ENCODE peak calls at places on chromosomes 2 and 18, in six cellular contexts. One of them, this sample, is unnamed.

GRCh38 chr18:31044926-31045325 is 2.4 kb upstream of the DSC3 start:
- DNase-seq in fibroblast of lung: no peak
- DNase-seq in mammary epithelial cell: no peak
- DNase-seq in GM12878: no peak
- DNase-seq in H1: no peak
- DNase-seq in astrocyte: no peak
- DNase-seq in this sample: no peak

GRCh38 chr2:63340443-63340842 is 247.8 kb downstream of the WDPCP start:
- DNase-seq in fibroblast of lung: no peak
- DNase-seq in GM12878: no peak
- DNase-seq in mammary epithelial cell: no peak
- DNase-seq in astrocyte: no peak
- DNase-seq in H1: no peak
- DNase-seq in this sample: no peak

GRCh38 chr2:40243581-40243980 is 208.3 kb downstream of the SLC8A1 start:
- DNase-seq in H1: no peak
- DNase-seq in fibroblast of lung: peak
- DNase-seq in GM12878: no peak
- DNase-seq in mammary epithelial cell: no peak
- DNase-seq in astrocyte: peak
- DNase-seq in this sample: no peak

GRCh38 chr2:183292028-183292427 is 167.8 kb downstream of the NUP35 start:
- DNase-seq in fibroblast of lung: no peak
- DNase-seq in astrocyte: no peak
- DNase-seq in mammary epithelial cell: no peak
- DNase-seq in GM12878: no peak
- DNase-seq in H1: no peak
- DNase-seq in this sample: peak

GRCh38 chr2:222926915-222927314 is 66.1 kb downstream of the ACSL3 start:
- DNase-seq in H1: no peak
- DNase-seq in fibroblast of lung: no peak
- DNase-seq in mammary epithelial cell: no peak
- DNase-seq in GM12878: no peak
- DNase-seq in astrocyte: no peak
- DNase-seq in this sample: no peak

GRCh38 chr2:241620419-241620769 is 16.6 kb downstream of the THAP4 start:
- DNase-seq in astrocyte: peak
- DNase-seq in GM12878: no peak
- DNase-seq in H1: no peak
- DNase-seq in mammary epithelial cell: peak
- DNase-seq in fibroblast of lung: peak
- DNase-seq in this sample: no peak

GRCh38 chr2:45301307-45302010 is 292.2 kb upstream of the SIX2 start:
- DNase-seq in H1: no peak
- DNase-seq in GM12878: no peak
- DNase-seq in fibroblast of lung: no peak
- DNase-seq in astrocyte: no peak
- DNase-seq in mammary epithelial cell: no peak
- DNase-seq in this sample: no peak

GRCh38 chr2:45834858-45835257 is 183.4 kb downstream of the PRKCE start:
- DNase-seq in GM12878: no peak
- DNase-seq in fibroblast of lung: no peak
- DNase-seq in H1: no peak
- DNase-seq in astrocyte: no peak
- DNase-seq in mammary epithelial cell: no peak
- DNase-seq in this sample: no peak

GRCh38 chr2:186605041-186605440 is 15.2 kb downstream of the ITGAV start:
- DNase-seq in astrocyte: no peak
- DNase-seq in fibroblast of lung: no peak
- DNase-seq in H1: no peak
- DNase-seq in GM12878: no peak
- DNase-seq in mammary epithelial cell: no peak
- DNase-seq in this sample: peak

GRCh38 chr18:26459884-26460283 is 88.5 kb downstream of the KCTD1 start:
- DNase-seq in GM12878: no peak
- DNase-seq in H1: no peak
- DNase-seq in fibroblast of lung: no peak
- DNase-seq in mammary epithelial cell: no peak
- DNase-seq in astrocyte: no peak
- DNase-seq in this sample: no peak

GRCh38 chr2:16569401-16569800 is 96.2 kb downstream of the CYRIA start:
- DNase-seq in H1: no peak
- DNase-seq in fibroblast of lung: no peak
- DNase-seq in GM12878: no peak
- DNase-seq in astrocyte: no peak
- DNase-seq in mammary epithelial cell: no peak
- DNase-seq in this sample: no peak

GRCh38 chr2:72137498-72138010 is 10.1 kb downstream of the CYP26B1 start:
- DNase-seq in GM12878: no peak
- DNase-seq in fibroblast of lung: no peak
- DNase-seq in astrocyte: no peak
- DNase-seq in H1: peak
- DNase-seq in mammary epithelial cell: peak
- DNase-seq in this sample: peak

GRCh38 chr2:19111297-19111696 is 247.1 kb downstream of the OSR1 start:
- DNase-seq in H1: no peak
- DNase-seq in astrocyte: peak
- DNase-seq in fibroblast of lung: peak
- DNase-seq in mammary epithelial cell: peak
- DNase-seq in GM12878: no peak
- DNase-seq in this sample: no peak

GRCh38 chr2:120910956-120911951 is 175.6 kb downstream of the GLI2 start:
- DNase-seq in mammary epithelial cell: no peak
- DNase-seq in GM12878: no peak
- DNase-seq in astrocyte: no peak
- DNase-seq in fibroblast of lung: peak
- DNase-seq in H1: no peak
- DNase-seq in this sample: no peak

GRCh38 chr18:13026583-13027270 is 35.6 kb downstream of the CEP192 start:
- DNase-seq in astrocyte: peak
- DNase-seq in mammary epithelial cell: peak
- DNase-seq in fibroblast of lung: peak
- DNase-seq in H1: no peak
- DNase-seq in GM12878: no peak
- DNase-seq in this sample: no peak

GRCh38 chr2:73896362-73897239 is 3.8 kb downstream of the ACTG2 start:
- DNase-seq in H1: no peak
- DNase-seq in fibroblast of lung: peak
- DNase-seq in astrocyte: peak
- DNase-seq in mammary epithelial cell: no peak
- DNase-seq in GM12878: peak
- DNase-seq in this sample: no peak

GRCh38 chr18:11366410-11366809 is 217.0 kb upstream of the PIEZO2 start:
- DNase-seq in H1: no peak
- DNase-seq in GM12878: no peak
- DNase-seq in fibroblast of lung: peak
- DNase-seq in mammary epithelial cell: no peak
- DNase-seq in astrocyte: peak
- DNase-seq in this sample: no peak

GRCh38 chr2:146982393-146982846 is 862.4 kb upstream of the ACVR2A start:
- DNase-seq in H1: no peak
- DNase-seq in GM12878: no peak
- DNase-seq in astrocyte: peak
- DNase-seq in mammary epithelial cell: peak
- DNase-seq in fibroblast of lung: peak
- DNase-seq in this sample: no peak

GRCh38 chr2:197205590-197206215 is 104.9 kb downstream of the ANKRD44 start:
- DNase-seq in fibroblast of lung: no peak
- DNase-seq in mammary epithelial cell: no peak
- DNase-seq in GM12878: peak
- DNase-seq in astrocyte: no peak
- DNase-seq in H1: no peak
- DNase-seq in this sample: no peak

GRCh38 chr2:64838817-64839216 is 150.4 kb upstream of the SLC1A4 start:
- DNase-seq in astrocyte: peak
- DNase-seq in fibroblast of lung: peak
- DNase-seq in mammary epithelial cell: peak
- DNase-seq in GM12878: no peak
- DNase-seq in H1: no peak
- DNase-seq in this sample: no peak

GRCh38 chr2:240520143-240520973 is 37.4 kb downstream of the ANKMY1 start:
- DNase-seq in mammary epithelial cell: no peak
- DNase-seq in H1: peak
- DNase-seq in fibroblast of lung: no peak
- DNase-seq in astrocyte: no peak
- DNase-seq in GM12878: no peak
- DNase-seq in this sample: peak

GRCh38 chr2:69012310-69013122 is 463 bp upstream of the ANTXR1 start:
- DNase-seq in H1: peak
- DNase-seq in astrocyte: peak
- DNase-seq in GM12878: no peak
- DNase-seq in mammary epithelial cell: no peak
- DNase-seq in fibroblast of lung: peak
- DNase-seq in this sample: peak

GRCh38 chr2:69013123-69013836 is at the start of gene ANTXR1:
- DNase-seq in H1: peak
- DNase-seq in GM12878: no peak
- DNase-seq in mammary epithelial cell: peak
- DNase-seq in astrocyte: peak
- DNase-seq in fibroblast of lung: peak
- DNase-seq in this sample: peak

GRCh38 chr2:69017080-69017479 is 4.1 kb downstream of the ANTXR1 start:
- DNase-seq in GM12878: no peak
- DNase-seq in mammary epithelial cell: no peak
- DNase-seq in astrocyte: peak
- DNase-seq in H1: no peak
- DNase-seq in fibroblast of lung: peak
- DNase-seq in this sample: no peak

GRCh38 chr2:69011611-69012157 is 1.3 kb upstream of the ANTXR1 start:
- DNase-seq in mammary epithelial cell: no peak
- DNase-seq in H1: no peak
- DNase-seq in fibroblast of lung: no peak
- DNase-seq in astrocyte: no peak
- DNase-seq in GM12878: no peak
- DNase-seq in this sample: peak

GRCh38 chr2:69013837-69014796 is 1.1 kb downstream of the ANTXR1 start:
- DNase-seq in astrocyte: peak
- DNase-seq in H1: no peak
- DNase-seq in GM12878: no peak
- DNase-seq in fibroblast of lung: peak
- DNase-seq in mammary epithelial cell: peak
- DNase-seq in this sample: peak
- TF ChIP-seq EZH2 in astrocyte: no peak
- TF ChIP-seq EZH2 in H1: no peak
- TF ChIP-seq EZH2 in GM12878: no peak
- TF ChIP-seq EZH2 in fibroblast of lung: no peak
- TF ChIP-seq EZH2 in mammary epithelial cell: no peak
- TF ChIP-seq EZH2 in this sample: peak

GRCh38 chr2:168915433-168916328 is 14.6 kb downstream of the G6PC2 start:
- DNase-seq in mammary epithelial cell: no peak
- DNase-seq in H1: no peak
- DNase-seq in GM12878: no peak
- DNase-seq in astrocyte: no peak
- DNase-seq in fibroblast of lung: no peak
- DNase-seq in this sample: no peak

GRCh38 chr2:168913171-168913484 is 12.0 kb downstream of the G6PC2 start:
- DNase-seq in GM12878: no peak
- DNase-seq in H1: no peak
- DNase-seq in mammary epithelial cell: no peak
- DNase-seq in astrocyte: no peak
- DNase-seq in fibroblast of lung: no peak
- DNase-seq in this sample: no peak

GRCh38 chr2:168913495-168913894 is 12.4 kb downstream of the G6PC2 start:
- DNase-seq in H1: no peak
- DNase-seq in fibroblast of lung: no peak
- DNase-seq in GM12878: no peak
- DNase-seq in mammary epithelial cell: no peak
- DNase-seq in astrocyte: no peak
- DNase-seq in this sample: no peak

GRCh38 chr2:168910330-168910729 is 9.2 kb downstream of the G6PC2 start:
- DNase-seq in astrocyte: no peak
- DNase-seq in H1: no peak
- DNase-seq in GM12878: no peak
- DNase-seq in mammary epithelial cell: no peak
- DNase-seq in fibroblast of lung: no peak
- DNase-seq in this sample: no peak

GRCh38 chr2:168912466-168913170 is 11.5 kb downstream of the G6PC2 start:
- DNase-seq in mammary epithelial cell: no peak
- DNase-seq in astrocyte: peak
- DNase-seq in H1: peak
- DNase-seq in GM12878: no peak
- DNase-seq in fibroblast of lung: peak
- DNase-seq in this sample: peak
- TF ChIP-seq EZH2 in mammary epithelial cell: no peak
- TF ChIP-seq EZH2 in astrocyte: peak
- TF ChIP-seq EZH2 in H1: no peak
- TF ChIP-seq EZH2 in GM12878: no peak
- TF ChIP-seq EZH2 in fibroblast of lung: no peak
- TF ChIP-seq EZH2 in this sample: no peak

GRCh38 chr2:156340818-156341481 is 8.4 kb upstream of the NR4A2 start:
- DNase-seq in fibroblast of lung: no peak
- DNase-seq in GM12878: no peak
- DNase-seq in astrocyte: peak
- DNase-seq in H1: no peak
- DNase-seq in mammary epithelial cell: no peak
- DNase-seq in this sample: peak
- TF ChIP-seq EZH2 in fibroblast of lung: no peak
- TF ChIP-seq EZH2 in GM12878: no peak
- TF ChIP-seq EZH2 in astrocyte: no peak
- TF ChIP-seq EZH2 in H1: no peak
- TF ChIP-seq EZH2 in mammary epithelial cell: no peak
- TF ChIP-seq EZH2 in this sample: no peak

DNA sequence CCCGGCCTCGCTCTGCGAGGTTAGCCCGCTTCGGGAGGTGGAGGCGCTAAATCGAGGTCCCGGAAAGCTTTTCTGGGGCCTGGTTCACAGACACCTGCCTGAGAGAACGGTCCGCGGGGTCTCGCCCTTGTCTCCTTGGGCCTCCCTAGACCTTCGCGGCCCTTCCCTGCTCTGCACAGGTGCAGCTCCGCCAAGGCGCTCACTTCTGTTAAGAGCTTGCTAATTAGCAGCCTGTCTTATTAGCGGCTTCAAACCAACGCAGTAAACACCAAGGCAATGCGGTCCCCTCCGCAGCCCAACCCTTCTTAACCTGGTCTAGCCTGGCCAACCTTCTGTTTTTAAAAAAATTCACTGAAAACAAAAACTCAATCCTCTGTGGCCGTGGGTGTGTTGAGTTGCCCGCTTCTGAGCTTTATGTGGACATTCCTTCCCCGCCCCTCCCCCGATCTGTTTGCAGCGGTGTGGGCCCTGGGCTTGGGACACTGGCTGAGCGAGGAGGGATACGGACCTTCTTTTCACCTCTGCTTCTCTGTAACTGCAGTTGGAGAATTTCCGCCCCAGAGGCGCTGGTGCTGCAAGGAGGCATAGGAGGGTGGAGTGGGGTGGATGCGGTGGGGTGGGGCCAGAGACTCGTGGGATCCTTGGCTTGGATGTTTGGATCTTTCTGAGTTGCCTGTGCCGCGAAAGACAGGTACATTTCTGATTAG is 3.4 kb upstream of the HOXD4 start:
- DNase-seq in H1: peak
- DNase-seq in fibroblast of lung: no peak
- DNase-seq in mammary epithelial cell: no peak
- DNase-seq in GM12878: no peak
- DNase-seq in astrocyte: no peak
- DNase-seq in this sample: no peak
- TF ChIP-seq EZH2 in H1: peak
- TF ChIP-seq EZH2 in fibroblast of lung: peak
- TF ChIP-seq EZH2 in mammary epithelial cell: no peak
- TF ChIP-seq EZH2 in GM12878: no peak
- TF ChIP-seq EZH2 in astrocyte: no peak
- TF ChIP-seq EZH2 in this sample: peak

GRCh38 chr2:236169151-236169721 is 1.1 kb upstream of the GBX2 start:
- DNase-seq in mammary epithelial cell: no peak
- DNase-seq in H1: peak
- DNase-seq in fibroblast of lung: no peak
- DNase-seq in GM12878: no peak
- DNase-seq in astrocyte: no peak
- DNase-seq in this sample: peak
- TF ChIP-seq EZH2 in mammary epithelial cell: peak
- TF ChIP-seq EZH2 in H1: peak
- TF ChIP-seq EZH2 in fibroblast of lung: peak
- TF ChIP-seq EZH2 in GM12878: no peak
- TF ChIP-seq EZH2 in astrocyte: peak
- TF ChIP-seq EZH2 in this sample: peak